ENCODE peak calls at places on chromosomes 13 and 19, in seven cellular contexts. S is transverse colon, L is upper lobe of left lung, V is tibial nerve, I is K562, J is HepG2, G is sigmoid colon. K is an unnamed sample.

GRCh38 chr13:23753523-23753922 is 135.7 kb downstream of the MIPEP start:
- DNase-seq in J (peak; percentile 90), V (no peak), L (peak; percentile 41), G (no peak), I (no peak), S (no peak), K (no peak)

GRCh38 chr19:40744554-40745401 is 5.5 kb downstream of the ACTMAP start:
- DNase-seq in S (no peak), V (no peak), J (peak; percentile 21), G (no peak), I (peak; percentile 42), L (peak; percentile 82), K (no peak)

GRCh38 chr19:11446652-11447301 is 11.3 kb downstream of the PRKCSH start:
- DNase-seq in G (peak; percentile 78), L (peak; percentile 48), S (peak; percentile 50), I (peak; percentile 85), J (no peak), V (no peak), K (no peak)

GRCh38 chr13:94664889-94665288 is 47.5 kb downstream of the SOX21 start:
- DNase-seq in I (no peak), J (no peak), V (no peak), L (no peak), G (no peak), S (no peak), K (no peak)

GRCh38 chr19:32708457-32708856 is 11.1 kb upstream of the TDRD12 start:
- DNase-seq in J (no peak), S (no peak), G (no peak), L (peak; percentile 43), I (no peak), V (no peak), K (no peak)

GRCh38 chr19:15154002-15154612 is 46.7 kb downstream of the NOTCH3 start:
- DNase-seq in G (peak; percentile 17), S (peak; percentile 38), V (no peak), J (peak; percentile 49), L (no peak), I (peak; percentile 71), K (no peak)

GRCh38 chr19:55369651-55370304 is 485 bp downstream of the IL11 start:
- DNase-seq in V (no peak), I (peak; percentile 93), S (no peak), L (no peak), G (no peak), J (no peak), K (no peak)

GRCh38 chr19:37953576-37954303 is 46.7 kb downstream of the SIPA1L3 start:
- DNase-seq in G (no peak), V (no peak), S (no peak), J (no peak), I (no peak), L (no peak), K (no peak)

GRCh38 chr13:45238945-45239795 is 38.3 kb upstream of the KCTD4 start:
- DNase-seq in I (no peak), L (no peak), J (no peak), G (no peak), S (no peak), V (no peak), K (no peak)

GRCh38 chr19:28501979-28502378 is 711.0 kb downstream of the UQCRFS1 start:
- DNase-seq in J (no peak), G (no peak), S (no peak), L (no peak), I (no peak), V (no peak), K (no peak)

GRCh38 chr19:41927810-41928192 is 448 bp downstream of the ERFL start:
- DNase-seq in J (no peak), L (no peak), I (peak; percentile 79), V (no peak), S (peak; percentile 39), G (no peak), K (no peak)

GRCh38 chr13:40306817-40307216 is 359.6 kb downstream of the FOXO1 start:
- DNase-seq in S (no peak), I (no peak), V (no peak), J (no peak), G (no peak), L (no peak), K (no peak)

GRCh38 chr13:90447735-90448103 is 899.8 kb upstream of the MIR17HG start:
- DNase-seq in J (no peak), S (no peak), L (no peak), I (no peak), G (no peak), V (no peak), K (no peak)
- H3K27ac ChIP-seq in J (no peak overlapping the region), S (no peak overlapping the region), L (no peak overlapping the region), I (no peak overlapping the region), G (no peak overlapping the region), V (no peak overlapping the region), K (no peak overlapping the region)

DNA sequence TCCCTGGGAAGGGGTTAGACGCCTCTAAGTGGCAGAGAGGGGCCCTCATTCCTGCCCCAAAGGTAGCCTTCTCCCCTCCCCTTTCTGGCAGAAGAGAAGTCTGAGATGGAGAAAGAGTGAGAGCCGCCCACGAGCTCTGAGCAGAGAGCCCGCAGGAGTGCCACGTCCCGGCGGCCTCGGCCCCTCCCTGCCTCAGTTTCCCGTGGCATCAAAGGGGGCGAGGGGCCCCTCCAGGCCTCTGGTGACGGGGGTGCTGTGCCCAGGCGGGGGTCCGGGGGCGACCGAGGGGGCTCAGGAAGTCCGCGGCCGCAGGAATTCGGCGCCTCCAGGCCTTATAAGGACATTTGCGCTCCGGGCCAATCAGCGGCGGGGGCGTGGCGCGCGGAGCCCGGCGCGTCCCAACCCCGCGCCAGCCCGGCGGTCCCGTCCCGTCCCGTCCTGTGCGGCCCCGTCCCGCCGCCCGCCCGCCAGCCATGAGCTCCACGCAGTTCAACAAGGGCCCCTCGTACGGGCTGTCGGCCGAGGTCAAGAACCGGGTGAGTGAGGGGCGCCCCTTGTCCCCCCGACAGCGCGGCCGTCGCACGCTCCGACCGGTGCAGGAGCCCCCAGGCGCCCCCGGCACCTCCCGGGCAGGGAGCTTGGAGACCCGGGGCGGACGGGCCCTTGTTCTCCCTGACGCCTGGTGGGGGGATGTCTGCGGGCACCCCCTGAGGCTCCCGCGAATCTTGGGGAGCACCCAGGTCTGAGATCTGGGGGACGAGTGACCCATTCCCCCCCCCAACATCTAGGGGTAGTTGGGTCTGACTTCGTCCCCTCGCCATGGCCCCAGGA is at the start of gene CNN2:
- DNase-seq in V (peak; percentile 61), I (peak; percentile 78), G (peak; percentile 93), L (peak; percentile 89), S (peak; percentile 87), J (peak; percentile 64), K (no peak)
- TF ChIP-seq EP300 in V (peak; percentile 75), I (no peak), G (no peak), L (no peak), S (no peak), J (no peak), K (no peak)

GRCh38 chr19:30959011-30959410 is 390.2 kb downstream of the TSHZ3 start:
- DNase-seq in J (no peak), L (no peak), S (no peak), I (no peak), G (no peak), V (no peak), K (peak; percentile 91)
- H3K36me3 ChIP-seq in J (no peaks in the 10 kb centered on the region), L (no peaks in the 10 kb centered on the region), S (no peaks in the 10 kb centered on the region), I (no peaks in the 10 kb centered on the region), G (no peaks in the 10 kb centered on the region), V (no peaks in the 10 kb centered on the region), K (no peaks in the 10 kb centered on the region)

GRCh38 chr13:53121131-53121773 is 92.6 kb downstream of the OLFM4 start:
- DNase-seq in L (no peak), I (no peak), G (no peak), J (no peak), S (no peak), V (no peak), K (no peak)
- H3K27ac ChIP-seq in L (no peak overlapping the region), I (no peak overlapping the region), G (no peak overlapping the region), J (no peak overlapping the region), S (no peak overlapping the region), V (no peak overlapping the region), K (no peak overlapping the region)

DNA sequence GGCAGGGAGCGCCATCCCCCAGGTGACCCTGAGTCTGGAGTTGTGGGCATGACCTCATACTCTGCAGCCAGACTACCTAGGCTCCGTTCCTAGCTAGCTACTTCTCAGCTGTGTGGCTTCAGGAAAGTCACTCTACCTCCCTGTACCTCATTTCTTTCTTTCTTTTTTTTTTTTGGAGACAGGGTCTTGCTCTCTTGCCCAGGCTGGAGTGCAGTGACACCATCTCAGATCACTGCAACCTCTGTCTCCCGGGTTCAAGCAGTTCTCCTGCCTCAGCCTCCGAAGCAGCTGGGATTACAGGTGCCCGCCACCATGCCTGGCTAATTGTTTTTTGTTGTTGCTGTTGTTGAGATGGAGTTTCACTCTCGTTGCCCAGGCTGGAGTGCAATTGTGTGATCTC is 15.0 kb downstream of the PLIN3 start:
- DNase-seq in L (no peak), V (no peak), G (no peak), S (no peak), J (no peak), I (no peak), K (no peak)
- TF ChIP-seq EP300 in L (no peak), V (no peak), G (no peak), S (no peak), J (no peak), I (no peak), K (no peak)